ENCODE peak calls at places on chromosomes 13 and 19, in seven cellular contexts. O, H, T, V, N, P and I are unnamed samples.

GRCh38 chr13:110305949-110306339 is 1.0 kb downstream of the COL4A1 start:
- DNase-seq in O (no peak), H (no peak), T (no peak), V (no peak), N (no peak), P (no peak), I (peak)

GRCh38 chr13:74026753-74027152 is 107.5 kb downstream of the KLF12 start:
- DNase-seq in O (no peak), H (peak), T (no peak), V (peak), N (peak), P (no peak), I (no peak)

GRCh38 chr13:114120486-114121430 is 11.7 kb downstream of the RASA3 start:
- DNase-seq in O (no peak), H (no peak), T (no peak), V (no peak), N (no peak), P (no peak), I (peak)

GRCh38 chr13:109160357-109160756 is 530.9 kb downstream of the MYO16 start:
- DNase-seq in O (no peak), H (peak), T (peak), V (no peak), N (no peak), P (no peak), I (no peak)

GRCh38 chr13:106562301-106562700 is 5.6 kb downstream of the ARGLU1 start:
- DNase-seq in O (no peak), H (no peak), T (no peak), V (no peak), N (no peak), P (no peak), I (no peak)

GRCh38 chr19:33416307-33417215 is 43.1 kb downstream of the CEBPG start:
- DNase-seq in O (peak), H (peak), T (peak), V (peak), N (peak), P (no peak), I (peak)

GRCh38 chr19:40403262-40403984 is 9.8 kb downstream of the PRX start:
- DNase-seq in O (peak), H (peak), T (peak), V (peak), N (peak), P (peak), I (peak)

GRCh38 chr19:844300-844971 is 3.6 kb downstream of the PRTN3 start:
- DNase-seq in O (no peak), H (no peak), T (no peak), V (no peak), N (no peak), P (no peak), I (no peak)

GRCh38 chr19:3660493-3661219 is 34.1 kb upstream of the CACTIN start:
- DNase-seq in O (no peak), H (no peak), T (no peak), V (no peak), N (no peak), P (no peak), I (no peak)

GRCh38 chr19:40754611-40755247 is 3.7 kb downstream of the SNRPA start:
- DNase-seq in O (no peak), H (no peak), T (no peak), V (no peak), N (peak), P (no peak), I (no peak)

GRCh38 chr19:11418518-11419506 is at the start of gene RGL3:
- DNase-seq in O (peak), H (no peak), T (peak), V (no peak), N (peak), P (no peak), I (no peak)

GRCh38 chr19:35167251-35168119 is 12.9 kb downstream of the FXYD5 start:
- DNase-seq in O (no peak), H (no peak), T (no peak), V (no peak), N (no peak), P (no peak), I (no peak)

GRCh38 chr13:32048816-32049215 is 17.2 kb downstream of the FRY start:
- DNase-seq in O (no peak), H (no peak), T (peak), V (no peak), N (no peak), P (no peak), I (no peak)

GRCh38 chr19:4183967-4184717 is 1.7 kb downstream of the ANKRD24 start:
- DNase-seq in O (no peak), H (no peak), T (no peak), V (no peak), N (no peak), P (no peak), I (peak)

GRCh38 chr19:57088125-57088524 is 31.7 kb upstream of the USP29 start:
- DNase-seq in O (no peak), H (no peak), T (no peak), V (no peak), N (no peak), P (no peak), I (peak)

GRCh38 chr19:29665826-29666633 is 769 bp downstream of the PLEKHF1 start:
- DNase-seq in O (peak), H (no peak), T (peak), V (peak), N (peak), P (no peak), I (no peak)

GRCh38 chr13:20567881-20568528 is 1.0 kb downstream of the IFT88 start:
- DNase-seq in O (no peak), H (no peak), T (no peak), V (peak), N (no peak), P (no peak), I (no peak)

GRCh38 chr13:50012396-50013169 is 2.7 kb upstream of the KCNRG start:
- DNase-seq in O (no peak), H (no peak), T (no peak), V (no peak), N (no peak), P (no peak), I (no peak)

GRCh38 chr13:50386527-50387123 is 371.4 kb downstream of the KCNRG start:
- DNase-seq in O (no peak), H (no peak), T (no peak), V (peak), N (no peak), P (no peak), I (peak)

GRCh38 chr13:109776575-109776974 is 9.8 kb downstream of the IRS2 start:
- DNase-seq in O (no peak), H (no peak), T (no peak), V (no peak), N (no peak), P (no peak), I (no peak)

GRCh38 chr19:5308471-5309437 is 31.9 kb downstream of the PTPRS start:
- DNase-seq in O (no peak), H (peak), T (no peak), V (peak), N (peak), P (peak), I (no peak)

DNA sequence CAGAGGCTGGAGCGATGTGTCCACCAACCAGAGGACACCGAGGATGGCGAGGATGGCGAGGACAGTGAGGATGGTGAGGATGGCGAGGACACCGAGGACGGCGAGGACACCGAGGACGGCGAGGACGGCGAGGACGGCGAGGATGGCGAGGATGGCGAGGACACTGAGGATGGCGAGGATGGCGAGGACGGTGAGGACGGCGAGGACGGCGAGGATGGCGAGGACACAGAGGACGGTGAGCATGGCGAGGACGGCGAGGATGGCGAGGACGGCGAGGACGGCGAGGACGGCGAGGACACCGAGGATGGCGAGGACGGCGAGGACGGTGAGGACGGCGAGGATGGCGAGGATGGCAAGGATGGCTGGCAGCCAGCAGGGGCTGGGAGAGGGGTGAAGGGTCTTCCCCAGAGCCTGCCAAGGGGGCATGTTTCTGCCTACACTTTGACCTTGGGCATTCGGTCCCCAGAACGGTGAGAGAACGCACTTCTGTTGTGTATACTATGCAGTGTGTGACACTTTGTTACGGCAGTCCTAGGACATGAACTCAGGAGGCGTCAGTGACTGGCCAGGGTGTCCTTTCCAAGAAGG is 44.4 kb upstream of the ATP11A start:
- DNase-seq in O (no peak), H (no peak), T (no peak), V (no peak), N (no peak), P (no peak), I (no peak)
- H3K27ac ChIP-seq in O (no peak), H (no peak), T (no peak), V (no peak), N (no peak), P (no peak), I (no peak)

GRCh38 chr13:112894423-112894672 is 74.7 kb upstream of the MCF2L start:
- DNase-seq in O (peak), H (no peak), T (no peak), V (no peak), N (no peak), P (no peak), I (no peak)

GRCh38 chr13:112893570-112894422 is 75.2 kb upstream of the MCF2L start:
- DNase-seq in O (peak), H (no peak), T (no peak), V (peak), N (peak), P (no peak), I (peak)

GRCh38 chr13:112895521-112896465 is 73.2 kb upstream of the MCF2L start:
- DNase-seq in O (peak), H (no peak), T (no peak), V (no peak), N (no peak), P (no peak), I (no peak)

GRCh38 chr13:112892759-112893569 is 76.0 kb upstream of the MCF2L start:
- DNase-seq in O (peak), H (no peak), T (no peak), V (no peak), N (peak), P (no peak), I (peak)

GRCh38 chr13:112894673-112895481 is 74.1 kb upstream of the MCF2L start:
- DNase-seq in O (peak), H (no peak), T (no peak), V (no peak), N (no peak), P (no peak), I (no peak)
- H3K4me3 ChIP-seq in O (peak), H (no peak), T (peak), V (no peak), N (peak), P (peak), I (peak)

GRCh38 chr13:28344163-28344562 is 150.8 kb downstream of the FLT1 start:
- DNase-seq in O (no peak), H (no peak), T (no peak), V (no peak), N (no peak), P (no peak), I (no peak)
- TF ChIP-seq CTCF in O (no peak), H (no peak), T (no peak), V (no peak), N (no peak), P (no peak), I (no peak)

GRCh38 chr13:33487575-33488243 is 202.2 kb upstream of the STARD13 start:
- DNase-seq in O (no peak), H (peak), T (no peak), V (no peak), N (no peak), P (no peak), I (no peak)
- H3K27ac ChIP-seq in O (no peak), H (no peak), T (no peak), V (no peak), N (no peak), P (peak), I (no peak)

GRCh38 chr13:25463496-25463895 is 91.7 kb downstream of the ATP8A2 start:
- DNase-seq in O (no peak), H (no peak), T (no peak), V (peak), N (no peak), P (no peak), I (no peak)

GRCh38 chr13:25473864-25474263 is 102.1 kb downstream of the ATP8A2 start:
- DNase-seq in O (no peak), H (no peak), T (no peak), V (no peak), N (no peak), P (no peak), I (no peak)

GRCh38 chr13:25466880-25467279 is 95.1 kb downstream of the ATP8A2 start:
- DNase-seq in O (no peak), H (no peak), T (no peak), V (no peak), N (no peak), P (no peak), I (peak)

GRCh38 chr13:25469179-25469545 is 97.4 kb downstream of the ATP8A2 start:
- DNase-seq in O (no peak), H (no peak), T (no peak), V (no peak), N (no peak), P (no peak), I (no peak)

DNA sequence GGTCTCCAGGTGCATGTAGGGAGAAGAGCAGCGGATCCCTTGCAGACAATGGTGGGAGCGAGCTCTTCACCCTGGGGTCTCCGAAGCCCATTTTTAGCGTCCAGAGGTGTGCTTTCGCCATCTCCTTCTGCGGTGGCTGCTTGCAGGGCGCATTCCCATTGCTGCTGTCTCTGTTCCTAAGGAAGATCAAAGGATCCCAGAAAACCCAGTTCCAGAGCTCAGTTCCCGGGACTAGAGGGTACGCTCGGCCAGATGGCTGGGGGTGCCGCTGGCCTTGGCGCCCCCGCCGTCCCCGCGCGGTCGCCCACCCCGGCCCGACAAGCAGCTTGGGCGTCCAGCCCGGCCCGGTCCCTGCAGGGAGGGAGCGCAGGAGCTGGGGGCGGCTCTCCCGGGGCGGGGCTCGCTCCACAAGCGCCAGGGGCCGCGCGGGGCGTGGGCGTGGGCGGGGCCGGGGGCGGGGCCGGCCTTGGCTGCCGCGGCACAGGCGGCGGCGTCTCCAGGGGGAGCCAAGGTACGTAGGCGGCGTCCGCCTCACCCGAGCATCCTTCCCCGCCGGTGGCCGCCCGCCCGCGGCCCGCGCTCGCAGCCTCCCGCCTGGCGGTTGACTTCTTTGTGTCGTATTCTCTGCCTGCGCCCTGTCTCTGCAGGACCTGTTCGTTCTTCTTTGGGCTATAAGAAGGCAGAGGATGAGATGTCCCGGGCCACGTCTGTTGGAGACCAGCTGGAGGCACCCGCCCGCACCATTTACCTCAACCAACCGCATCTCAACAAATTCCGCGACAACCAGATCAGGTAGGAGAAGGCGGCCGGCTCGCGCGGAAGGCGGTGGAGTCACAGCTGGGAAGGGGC is 96.8 kb downstream of the ATP8A2 start:
- DNase-seq in O (no peak), H (no peak), T (no peak), V (no peak), N (no peak), P (no peak), I (peak)
- H3K4me3 ChIP-seq in O (no peak), H (no peak), T (no peak), V (peak), N (no peak), P (no peak), I (peak)